ENCODE peak calls at places on chromosomes 16 and 17, in eight cellular contexts. N, V, B, C, H, S, Q and Z are unnamed samples.

GRCh38 chr17:61335845-61336655 is 63.6 kb upstream of the TBX2 start:
- DNase-seq in N (no peak), V (peak), B (peak), C (no peak), H (peak), S (peak), Q (peak), Z (no peak)

GRCh38 chr16:52751035-52751434 is 204.1 kb upstream of the TOX3 start:
- DNase-seq in N (peak), V (no peak), B (no peak), C (no peak), H (no peak), S (no peak), Q (no peak), Z (no peak)

GRCh38 chr17:81419886-81420768 is 24.9 kb downstream of the BAHCC1 start:
- DNase-seq in N (peak), V (no peak), B (no peak), C (no peak), H (peak), S (no peak), Q (no peak), Z (no peak)

GRCh38 chr16:4911831-4912422 is 25.0 kb downstream of the PPL start:
- DNase-seq in N (no peak), V (no peak), B (no peak), C (no peak), H (no peak), S (peak), Q (no peak), Z (no peak)

GRCh38 chr16:58497935-58498334 is 2.0 kb upstream of the NDRG4 start:
- DNase-seq in N (no peak), V (no peak), B (no peak), C (no peak), H (no peak), S (no peak), Q (no peak), Z (no peak)

GRCh38 chr17:77924757-77925336 is 33.7 kb upstream of the TNRC6C start:
- DNase-seq in N (no peak), V (no peak), B (no peak), C (peak), H (no peak), S (peak), Q (no peak), Z (no peak)

GRCh38 chr17:45316271-45317112 is at the start of gene MAP3K14:
- DNase-seq in N (peak), V (peak), B (peak), C (peak), H (peak), S (peak), Q (peak), Z (peak)

GRCh38 chr17:70819183-70819582 is 649.9 kb downstream of the KCNJ2 start:
- DNase-seq in N (no peak), V (no peak), B (no peak), C (no peak), H (no peak), S (no peak), Q (no peak), Z (no peak)

GRCh38 chr17:2883544-2884203 is 87.4 kb downstream of the RAP1GAP2 start:
- DNase-seq in N (no peak), V (no peak), B (no peak), C (no peak), H (no peak), S (peak), Q (peak), Z (no peak)

DNA sequence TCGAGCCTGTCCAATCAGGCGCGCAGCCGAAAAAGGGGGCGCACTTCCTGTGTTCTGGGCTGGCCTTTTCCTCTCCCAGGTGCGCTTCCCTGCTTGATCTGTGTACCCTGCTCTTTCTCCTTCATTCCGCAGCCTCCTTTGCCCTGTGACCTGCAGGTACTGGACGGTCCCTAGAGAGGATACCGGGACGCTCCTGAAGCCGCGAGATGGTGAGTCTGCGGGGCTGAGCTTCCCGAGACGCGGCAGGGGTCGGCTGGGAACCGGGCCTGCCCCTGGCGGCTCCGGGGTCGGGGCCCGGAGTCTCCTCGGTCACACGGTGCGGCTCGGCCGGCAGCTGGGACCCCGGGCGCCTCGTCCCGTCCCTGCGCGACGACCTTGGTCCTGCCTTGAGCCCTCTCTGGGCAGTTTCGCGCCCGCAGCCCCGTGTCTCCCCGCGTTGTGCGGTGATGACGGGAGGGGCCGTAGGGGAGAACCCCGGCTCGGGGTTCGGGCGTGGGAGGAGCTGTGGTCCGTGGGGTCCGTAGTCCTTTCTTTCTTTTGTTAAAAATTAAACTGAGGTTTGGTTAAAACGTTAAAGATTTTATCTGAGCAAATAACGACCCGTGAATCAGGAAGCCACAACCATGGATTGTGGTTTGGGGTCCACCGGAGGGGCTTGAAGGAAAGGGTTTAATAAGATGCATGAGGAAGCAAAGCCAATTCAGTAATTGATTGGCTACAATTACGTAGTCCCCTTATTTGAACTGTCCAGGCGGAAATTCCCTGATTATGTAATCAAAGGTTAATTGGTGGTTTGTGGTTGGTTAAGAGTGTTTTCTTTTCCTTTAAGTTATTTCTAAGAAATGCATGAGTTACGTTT is 172.8 kb upstream of the ZNF267 start:
- DNase-seq in N (peak), V (peak), B (peak), C (peak), H (peak), S (peak), Q (peak), Z (peak)
- TF ChIP-seq CTCF in N (no peak), V (no peak), B (no peak), C (no peak), H (no peak), S (peak), Q (peak), Z (no peak)

GRCh38 chr16:85829266-85829665 is 29.8 kb downstream of the COX4I1 start:
- DNase-seq in N (no peak), V (no peak), B (no peak), C (no peak), H (no peak), S (no peak), Q (no peak), Z (no peak)

GRCh38 chr16:85825326-85825725 is 25.8 kb downstream of the COX4I1 start:
- DNase-seq in N (no peak), V (no peak), B (no peak), C (peak), H (no peak), S (no peak), Q (no peak), Z (no peak)

GRCh38 chr16:85829751-85830445 is 30.4 kb downstream of the COX4I1 start:
- DNase-seq in N (no peak), V (no peak), B (peak), C (no peak), H (no peak), S (no peak), Q (no peak), Z (no peak)

GRCh38 chr16:85826686-85827247 is 27.3 kb downstream of the COX4I1 start:
- DNase-seq in N (no peak), V (no peak), B (no peak), C (no peak), H (no peak), S (no peak), Q (no peak), Z (no peak)

GRCh38 chr16:85828166-85828565 is 28.7 kb downstream of the COX4I1 start:
- DNase-seq in N (no peak), V (no peak), B (no peak), C (no peak), H (peak), S (no peak), Q (no peak), Z (no peak)
- TF ChIP-seq CTCF in N (no peak), V (no peak), B (no peak), C (no peak), H (no peak), S (no peak), Q (no peak), Z (no peak)

GRCh38 chr16:72188512-72188911 is 16.6 kb upstream of the PMFBP1 start:
- DNase-seq in N (no peak), V (no peak), B (no peak), C (no peak), H (no peak), S (no peak), Q (no peak), Z (no peak)
- TF ChIP-seq CTCF in N (no peak), V (no peak), B (no peak), C (no peak), H (no peak), S (no peak), Q (no peak), Z (no peak)

GRCh38 chr16:28280881-28281836 is 11.2 kb upstream of the SBK1 start:
- DNase-seq in N (no peak), V (no peak), B (no peak), C (peak), H (no peak), S (no peak), Q (no peak), Z (no peak)
- TF ChIP-seq CTCF in N (no peak), V (no peak), B (no peak), C (peak), H (no peak), S (no peak), Q (peak), Z (no peak)

GRCh38 chr17:14203392-14203791 is 33.3 kb downstream of the CDRT15 start:
- DNase-seq in N (no peak), V (no peak), B (no peak), C (peak), H (no peak), S (peak), Q (peak), Z (no peak)
- TF ChIP-seq CTCF in N (no peak), V (no peak), B (no peak), C (peak), H (no peak), S (peak), Q (peak), Z (peak)

GRCh38 chr17:67098022-67098421 is 53.7 kb downstream of the CACNG1 start:
- DNase-seq in N (no peak), V (no peak), B (no peak), C (no peak), H (no peak), S (no peak), Q (no peak), Z (no peak)
- TF ChIP-seq CTCF in N (no peak), V (no peak), B (no peak), C (no peak), H (no peak), S (no peak), Q (no peak), Z (no peak)

DNA sequence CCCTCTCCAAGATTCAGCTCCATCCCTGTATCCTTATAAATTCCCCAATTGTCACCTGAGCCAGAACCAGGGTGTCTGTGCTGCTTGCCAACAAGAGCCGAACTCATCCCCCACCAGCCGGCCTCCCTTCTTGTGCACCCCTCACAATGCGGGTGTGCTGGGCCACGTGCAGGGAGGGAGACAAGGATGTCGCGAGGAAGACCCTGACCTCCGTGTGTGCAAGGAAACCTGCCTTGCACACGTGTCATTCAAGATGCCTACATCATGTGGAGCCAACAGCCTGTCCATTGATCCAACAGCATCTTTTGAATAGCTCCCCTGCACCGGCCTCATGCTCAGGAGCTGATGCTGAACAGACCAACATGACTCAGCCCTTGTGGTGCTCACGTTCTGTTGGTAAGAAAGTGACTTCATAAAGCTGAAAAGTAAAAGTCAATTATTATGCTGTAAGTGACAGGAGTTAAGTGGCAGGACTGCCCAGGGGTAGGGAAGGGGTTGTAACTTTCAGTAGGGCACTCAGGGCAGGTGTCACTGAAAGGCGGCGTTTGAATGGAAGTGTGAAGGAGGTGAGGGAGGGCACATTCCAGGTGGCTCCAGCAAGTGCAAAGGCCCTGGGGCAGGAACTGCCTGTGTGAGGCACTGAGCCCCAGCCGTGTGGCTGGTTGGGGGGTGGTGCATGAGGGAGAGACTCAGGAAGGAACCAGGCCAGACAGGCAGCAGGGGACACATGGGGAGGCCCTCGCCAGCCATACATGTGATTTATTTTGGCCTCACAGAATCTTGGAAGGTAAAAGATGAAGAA is 302.2 kb downstream of the FOXL1 start:
- DNase-seq in N (no peak), V (no peak), B (no peak), C (no peak), H (no peak), S (peak), Q (no peak), Z (no peak)
- TF ChIP-seq CTCF in N (no peak), V (no peak), B (no peak), C (no peak), H (no peak), S (no peak), Q (no peak), Z (no peak)

GRCh38 chr16:24955975-24956731 is 59.0 kb downstream of the ARHGAP17 start:
- DNase-seq in N (peak), V (no peak), B (no peak), C (no peak), H (no peak), S (no peak), Q (no peak), Z (no peak)
- TF ChIP-seq CTCF in N (no peak), V (no peak), B (no peak), C (no peak), H (no peak), S (no peak), Q (no peak), Z (no peak)

GRCh38 chr16:54930034-54930938 is at the start of gene IRX5:
- DNase-seq in N (peak), V (peak), B (peak), C (peak), H (peak), S (peak), Q (peak), Z (no peak)

GRCh38 chr16:54927125-54928015 is 3.3 kb upstream of the IRX5 start:
- DNase-seq in N (no peak), V (no peak), B (no peak), C (no peak), H (no peak), S (no peak), Q (no peak), Z (no peak)

GRCh38 chr16:54928016-54928356 is 2.7 kb upstream of the IRX5 start:
- DNase-seq in N (no peak), V (no peak), B (no peak), C (peak), H (no peak), S (no peak), Q (no peak), Z (no peak)

GRCh38 chr16:54929090-54930033 is 1.3 kb upstream of the IRX5 start:
- DNase-seq in N (peak), V (peak), B (peak), C (peak), H (peak), S (peak), Q (peak), Z (peak)

GRCh38 chr16:54928421-54929089 is 2.1 kb upstream of the IRX5 start:
- DNase-seq in N (peak), V (peak), B (peak), C (peak), H (peak), S (no peak), Q (peak), Z (peak)
- TF ChIP-seq CTCF in N (no peak), V (no peak), B (no peak), C (no peak), H (no peak), S (no peak), Q (no peak), Z (no peak)